ENCODE peak calls at places on chromosomes 12 and 14, in eight cellular contexts. Y, L, N, H, Z, B, C and D are unnamed samples.
A peak's percentile ranks its signal among the peaks of the same experiment; 100 is the strongest.

GRCh38 chr12:2957816-2958431 is 1.3 kb upstream of the TEAD4 start:
- DNase-seq in Y (peak; percentile 7), L (no peak), N (no peak), H (no peak), Z (no peak), B (no peak), C (no peak), D (no peak)

GRCh38 chr12:7555752-7556151 is 52.2 kb upstream of the CD163 start:
- DNase-seq in Y (peak; percentile 89), L (no peak), N (no peak), H (no peak), Z (peak; percentile 48), B (no peak), C (no peak), D (no peak)

GRCh38 chr12:65640489-65640901 is 183.8 kb upstream of the HMGA2 start:
- DNase-seq in Y (peak; percentile 99), L (no peak), N (no peak), H (no peak), Z (peak; percentile 72), B (no peak), C (no peak), D (peak; percentile 88)

GRCh38 chr12:120903382-120903817 is 758 bp downstream of the SPPL3 start:
- DNase-seq in Y (peak; percentile 16), L (peak; percentile 20), N (peak; percentile 7), H (peak; percentile 93), Z (no peak), B (peak; percentile 67), C (peak; percentile 48), D (no peak)

GRCh38 chr12:12534134-12534866 is 28.4 kb downstream of the DUSP16 start:
- DNase-seq in Y (no peak), L (no peak), N (no peak), H (no peak), Z (no peak), B (no peak), C (no peak), D (no peak)

GRCh38 chr12:124279846-124280360 is 15.0 kb upstream of the RFLNA start:
- DNase-seq in Y (peak; percentile 20), L (no peak), N (no peak), H (no peak), Z (no peak), B (no peak), C (no peak), D (no peak)

GRCh38 chr14:67674139-67674479 is 323 bp downstream of the VTI1B start:
- DNase-seq in Y (peak; percentile 52), L (peak; percentile 71), N (peak; percentile 78), H (peak; percentile 92), Z (no peak), B (peak; percentile 41), C (peak; percentile 45), D (peak; percentile 29)

GRCh38 chr12:115849262-115849943 is 428.1 kb downstream of the MED13L start:
- DNase-seq in Y (no peak), L (no peak), N (no peak), H (no peak), Z (no peak), B (no peak), C (no peak), D (no peak)

GRCh38 chr12:98816720-98817119 is 171.6 kb downstream of the APAF1 start:
- DNase-seq in Y (no peak), L (no peak), N (no peak), H (no peak), Z (no peak), B (no peak), C (no peak), D (no peak)

GRCh38 chr14:75822522-75823288 is 159.1 kb downstream of the TGFB3 start:
- DNase-seq in Y (peak; percentile 92), L (no peak), N (no peak), H (no peak), Z (no peak), B (no peak), C (no peak), D (peak; percentile 88)

GRCh38 chr12:20063116-20063515 is 305.2 kb upstream of the PDE3A start:
- DNase-seq in Y (peak; percentile 54), L (no peak), N (no peak), H (no peak), Z (no peak), B (no peak), C (no peak), D (no peak)

GRCh38 chr12:110091136-110091711 is 32.9 kb upstream of the IFT81 start:
- DNase-seq in Y (no peak), L (no peak), N (no peak), H (no peak), Z (no peak), B (no peak), C (no peak), D (no peak)

GRCh38 chr12:11500222-11500860 is 105.0 kb upstream of the PRB2 start:
- DNase-seq in Y (peak; percentile 72), L (peak; percentile 98), N (peak; percentile 53), H (peak; percentile 94), Z (peak; percentile 21), B (peak; percentile 75), C (peak; percentile 73), D (peak; percentile 50)

GRCh38 chr12:109299849-109300248 is 9.2 kb downstream of the FOXN4 start:
- DNase-seq in Y (no peak), L (no peak), N (no peak), H (no peak), Z (no peak), B (no peak), C (no peak), D (no peak)

GRCh38 chr12:77796775-77797174 is 33.9 kb upstream of the NAV3 start:
- DNase-seq in Y (peak; percentile 81), L (no peak), N (no peak), H (no peak), Z (peak; percentile 13), B (no peak), C (no peak), D (no peak)

GRCh38 chr12:101719566-101719965 is 19.7 kb downstream of the SYCP3 start:
- DNase-seq in Y (peak; percentile 8), L (no peak), N (no peak), H (no peak), Z (no peak), B (no peak), C (no peak), D (no peak)

GRCh38 chr14:31668348-31668747 is 107.1 kb downstream of the NUBPL start:
- DNase-seq in Y (no peak), L (no peak), N (no peak), H (no peak), Z (no peak), B (no peak), C (no peak), D (no peak)

GRCh38 chr12:51183816-51184215 is 10.9 kb upstream of the TFCP2 start:
- DNase-seq in Y (peak; percentile 56), L (no peak), N (peak; percentile 76), H (no peak), Z (peak; percentile 5), B (no peak), C (no peak), D (no peak)

GRCh38 chr12:3041558-3042164 is 35.5 kb upstream of the TSPAN9 start:
- DNase-seq in Y (peak; percentile 88), L (peak; percentile 54), N (peak; percentile 78), H (no peak), Z (peak; percentile 65), B (peak; percentile 24), C (peak; percentile 39), D (peak; percentile 66)

GRCh38 chr12:89731614-89732013 is 23.0 kb upstream of the ATP2B1 start:
- DNase-seq in Y (peak; percentile 89), L (no peak), N (no peak), H (no peak), Z (peak; percentile 74), B (no peak), C (no peak), D (no peak)

GRCh38 chr12:102374190-102374589 is 106.2 kb downstream of the IGF1 start:
- DNase-seq in Y (no peak), L (no peak), N (no peak), H (no peak), Z (no peak), B (no peak), C (no peak), D (peak; percentile 65)

GRCh38 chr14:93655078-93655750 is 133.1 kb downstream of the PRIMA1 start:
- DNase-seq in Y (peak; percentile 63), L (peak; percentile 44), N (peak; percentile 68), H (no peak), Z (peak; percentile 4), B (no peak), C (no peak), D (peak; percentile 56)

GRCh38 chr14:24435998-24436354 is 6.2 kb downstream of the KHNYN start:
- DNase-seq in Y (no peak), L (no peak), N (no peak), H (no peak), Z (no peak), B (no peak), C (no peak), D (no peak)

GRCh38 chr14:36662543-36663403 is 1.1 kb downstream of the PAX9 start:
- DNase-seq in Y (peak; percentile 5), L (no peak), N (peak; percentile 66), H (no peak), Z (no peak), B (no peak), C (no peak), D (no peak)

GRCh38 chr14:50399251-50400032 is 2.8 kb upstream of the CDKL1 start:
- DNase-seq in Y (peak; percentile 37), L (no peak), N (peak; percentile 12), H (no peak), Z (no peak), B (no peak), C (peak; percentile 51), D (no peak)

GRCh38 chr14:73455294-73455693 is 3.1 kb downstream of the NUMB start:
- DNase-seq in Y (no peak), L (no peak), N (no peak), H (no peak), Z (no peak), B (no peak), C (no peak), D (no peak)

GRCh38 chr12:92085040-92085439 is 60.6 kb downstream of the BTG1 start:
- DNase-seq in Y (no peak), L (no peak), N (no peak), H (no peak), Z (no peak), B (no peak), C (no peak), D (no peak)

GRCh38 chr14:36955376-36955775 is 217.0 kb downstream of the SLC25A21 start:
- DNase-seq in Y (no peak), L (no peak), N (no peak), H (no peak), Z (no peak), B (no peak), C (no peak), D (no peak)

GRCh38 chr12:522692-523378 is 63.1 kb downstream of the B4GALNT3 start:
- DNase-seq in Y (no peak), L (no peak), N (no peak), H (no peak), Z (no peak), B (no peak), C (no peak), D (no peak)

GRCh38 chr12:92469837-92470236 is 233.0 kb upstream of the PLEKHG7 start:
- DNase-seq in Y (peak; percentile 55), L (no peak), N (no peak), H (no peak), Z (no peak), B (no peak), C (peak; percentile 73), D (no peak)

GRCh38 chr14:100606687-100607610 is 19.7 kb upstream of the BEGAIN start:
- DNase-seq in Y (no peak), L (no peak), N (no peak), H (peak; percentile 20), Z (no peak), B (no peak), C (no peak), D (no peak)

GRCh38 chr14:54784657-54785056 is 118.0 kb downstream of the GCH1 start:
- DNase-seq in Y (no peak), L (no peak), N (no peak), H (peak; percentile 48), Z (no peak), B (no peak), C (no peak), D (no peak)